ENCODE peak calls at places on chromosomes 1 and 21, in five cellular contexts. J is CD8-positive, alpha-beta T cell; O is GM06990; H is osteocyte; F is BE2C. D is an unnamed sample.

GRCh38 chr1:185632659-185633428 is 101.3 kb upstream of the HMCN1 start:
- DNase-seq in J (no peak), O (no peak), H (no peak), F (no peak), D (no peak)

GRCh38 chr1:99850458-99850974 is 355 bp downstream of the AGL start:
- DNase-seq in J (no peak), O (no peak), H (no peak), F (no peak), D (no peak)

GRCh38 chr1:23619299-23620188 is 60.2 kb upstream of the ID3 start:
- DNase-seq in J (peak; percentile 88), O (peak; percentile 87), H (no peak), F (peak; percentile 55), D (no peak)

GRCh38 chr1:155006601-155007101 is 4.0 kb downstream of the ZBTB7B start:
- DNase-seq in J (no peak), O (no peak), H (no peak), F (no peak), D (no peak)

GRCh38 chr1:165531021-165531420 is 12.8 kb upstream of the LRRC52 start:
- DNase-seq in J (no peak), O (no peak), H (no peak), F (no peak), D (no peak)

GRCh38 chr1:182086620-182087019 is 25.1 kb upstream of the ZNF648 start:
- DNase-seq in J (no peak), O (no peak), H (peak; percentile 49), F (no peak), D (no peak)

GRCh38 chr1:206583461-206584264 is 28.6 kb downstream of the EIF2D start:
- DNase-seq in J (peak; percentile 83), O (no peak), H (peak; percentile 89), F (peak; percentile 79), D (no peak)

GRCh38 chr1:10778640-10779039 is 17.8 kb downstream of the CASZ1 start:
- DNase-seq in J (no peak), O (no peak), H (no peak), F (no peak), D (no peak)

GRCh38 chr1:65254320-65255087 is 54.8 kb upstream of the DNAJC6 start:
- DNase-seq in J (peak; percentile 84), O (peak; percentile 89), H (peak; percentile 94), F (peak; percentile 86), D (peak; percentile 85)

GRCh38 chr1:193408782-193409293 is 222.4 kb upstream of the B3GALT2 start:
- DNase-seq in J (no peak), O (no peak), H (no peak), F (peak; percentile 32), D (no peak)

GRCh38 chr1:240462766-240463410 is 149.1 kb downstream of the GREM2 start:
- DNase-seq in J (no peak), O (no peak), H (no peak), F (peak; percentile 19), D (no peak)

GRCh38 chr1:209937996-209938959 is at the start of gene SYT14:
- DNase-seq in J (peak; percentile 17), O (no peak), H (no peak), F (peak; percentile 93), D (peak; percentile 75)

GRCh38 chr21:17552410-17552809 is 39.6 kb downstream of the CXADR start:
- DNase-seq in J (no peak), O (no peak), H (no peak), F (no peak), D (no peak)

GRCh38 chr1:11374748-11375110 is 101.7 kb downstream of the UBIAD1 start:
- DNase-seq in J (no peak), O (no peak), H (no peak), F (no peak), D (no peak)

GRCh38 chr1:42824481-42825057 is 7.4 kb upstream of the SVBP start:
- DNase-seq in J (no peak), O (no peak), H (no peak), F (no peak), D (no peak)

GRCh38 chr1:179881642-179882252 is 338 bp upstream of the TOR1AIP1 start:
- DNase-seq in J (no peak), O (no peak), H (no peak), F (no peak), D (no peak)

GRCh38 chr1:232974971-232975370 is 24.6 kb downstream of the NTPCR start:
- DNase-seq in J (no peak), O (no peak), H (no peak), F (no peak), D (no peak)

GRCh38 chr1:174114788-174115448 is 44.4 kb upstream of the RABGAP1L start:
- DNase-seq in J (no peak), O (no peak), H (no peak), F (peak; percentile 26), D (no peak)

GRCh38 chr1:74652711-74653131 is 20.9 kb downstream of the ERICH3 start:
- DNase-seq in J (no peak), O (peak; percentile 70), H (no peak), F (peak; percentile 10), D (no peak)

GRCh38 chr1:115182012-115182715 is 92.9 kb upstream of the TSPAN2 start:
- DNase-seq in J (no peak), O (no peak), H (no peak), F (no peak), D (no peak)

GRCh38 chr1:42172394-42173133 is 8.0 kb upstream of the GUCA2A start:
- DNase-seq in J (no peak), O (no peak), H (no peak), F (no peak), D (no peak)

GRCh38 chr1:7013833-7014639 is 228.8 kb downstream of the CAMTA1 start:
- DNase-seq in J (no peak), O (no peak), H (no peak), F (no peak), D (no peak)

GRCh38 chr1:235876292-235876914 is 9.7 kb upstream of the LYST start:
- DNase-seq in J (no peak), O (no peak), H (peak; percentile 44), F (no peak), D (no peak)

GRCh38 chr1:169117599-169117998 is 11.1 kb downstream of the ATP1B1 start:
- DNase-seq in J (no peak), O (no peak), H (no peak), F (no peak), D (no peak)

GRCh38 chr1:80447533-80447932 is 1353.2 kb upstream of the ADGRL2 start:
- DNase-seq in J (no peak), O (no peak), H (no peak), F (no peak), D (no peak)

GRCh38 chr1:8082945-8083344 is 56.8 kb upstream of the ERRFI1 start:
- DNase-seq in J (no peak), O (no peak), H (no peak), F (no peak), D (no peak)

GRCh38 chr1:73910466-73910865 is 287.5 kb downstream of the LRRIQ3 start:
- DNase-seq in J (no peak), O (no peak), H (no peak), F (no peak), D (no peak)

GRCh38 chr21:44298301-44298700 is 1.6 kb upstream of the PFKL start:
- DNase-seq in J (no peak), O (no peak), H (no peak), F (no peak), D (no peak)

GRCh38 chr1:42815938-42816599 is 853 bp upstream of the ERMAP start:
- DNase-seq in J (no peak), O (peak; percentile 10), H (no peak), F (no peak), D (no peak)

GRCh38 chr1:50976890-50977574 is 7.0 kb downstream of the CDKN2C start:
- DNase-seq in J (no peak), O (peak; percentile 74), H (no peak), F (peak; percentile 58), D (no peak)

GRCh38 chr1:43239484-43239883 is 30.3 kb upstream of the TMEM125 start:
- DNase-seq in J (no peak), O (peak; percentile 74), H (no peak), F (no peak), D (no peak)

GRCh38 chr1:12407050-12407961 is 177.5 kb downstream of the VPS13D start:
- DNase-seq in J (no peak), O (no peak), H (no peak), F (no peak), D (no peak)
- TF ChIP-seq CTCF in J (peak; percentile 41), O (peak; percentile 9), H (peak; percentile 59), F (peak; percentile 14), D (peak; percentile 30)

DNA sequence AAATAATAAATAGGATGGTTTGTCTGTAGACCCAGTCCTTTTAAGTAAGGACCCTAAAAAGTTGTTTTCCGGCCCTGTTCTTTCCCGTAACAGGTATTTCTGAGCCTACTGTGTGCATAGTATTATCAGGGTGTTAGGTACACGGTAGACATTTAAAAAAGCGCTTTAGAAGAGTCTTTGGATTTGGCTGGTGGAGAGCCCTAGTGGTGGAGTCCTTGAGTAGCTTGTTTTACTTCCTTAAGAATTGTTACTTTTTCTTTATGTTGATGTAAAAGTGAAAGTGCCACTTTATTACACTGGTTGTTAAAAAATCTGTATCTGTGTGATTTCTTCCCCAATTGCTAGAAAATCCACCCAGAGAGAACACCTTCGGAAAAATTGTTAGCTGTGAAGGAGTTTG is 36.8 kb downstream of the SMYD2 start:
- DNase-seq in J (no peak), O (no peak), H (no peak), F (no peak), D (no peak)
- TF ChIP-seq CTCF in J (no peak), O (no peak), H (peak; percentile 35), F (no peak), D (peak; percentile 55)

GRCh38 chr1:153783233-153784190 is 8.3 kb downstream of the SLC27A3 start:
- DNase-seq in J (peak; percentile 91), O (peak; percentile 97), H (peak; percentile 98), F (peak; percentile 95), D (peak; percentile 95)
- TF ChIP-seq CTCF in J (no peak), O (no peak), H (peak; percentile 11), F (no peak), D (peak; percentile 50)

GRCh38 chr1:32885691-32886011 is 640 bp upstream of the HPCA start:
- DNase-seq in J (no peak), O (no peak), H (no peak), F (no peak), D (no peak)

GRCh38 chr1:32884726-32885125 is 1.6 kb upstream of the HPCA start:
- DNase-seq in J (no peak), O (no peak), H (no peak), F (no peak), D (no peak)

GRCh38 chr1:32887623-32888022 is 1.3 kb downstream of the HPCA start:
- DNase-seq in J (no peak), O (no peak), H (no peak), F (no peak), D (no peak)

GRCh38 chr1:32886828-32887414 is 630 bp downstream of the HPCA start:
- DNase-seq in J (no peak), O (no peak), H (no peak), F (no peak), D (no peak)

GRCh38 chr1:32886012-32886827 is at the start of gene HPCA:
- DNase-seq in J (peak; percentile 53), O (no peak), H (peak; percentile 93), F (no peak), D (peak; percentile 84)
- TF ChIP-seq CTCF in J (peak; percentile 18), O (peak; percentile 33), H (peak; percentile 75), F (peak; percentile 28), D (peak; percentile 68)

D was measured in type B pancreatic cell.